ENCODE peak calls at places on chromosome 9, in six cellular contexts. H is mesothelial cell of epicardium; W is COR-L47; V is B cell; C is central memory CD4-positive, alpha-beta T cell; R is stimulated activated CD4-positive, alpha-beta T cell treated with anti-CD3 and anti-CD28 coated beads, Interleukin-2, amount 100 ng/mL, for 24 hours. P is an unnamed sample.

GRCh38 chr9:37221489-37222106 is 101.2 kb downstream of the ZCCHC7 start:
- DNase-seq in H (no peak), W (no peak), V (no peak), C (no peak), R (no peak), P (no peak)

GRCh38 chr9:12884736-12885395 is 110.0 kb downstream of the LURAP1L start:
- DNase-seq in H (no peak), W (peak), V (no peak), C (no peak), R (no peak), P (no peak)

GRCh38 chr9:3459076-3459475 is 66.7 kb downstream of the RFX3 start:
- DNase-seq in H (no peak), W (peak), V (no peak), C (no peak), R (no peak), P (no peak)

GRCh38 chr9:68775003-68775730 is 70.1 kb downstream of the PIP5K1B start:
- DNase-seq in H (no peak), W (no peak), V (no peak), C (no peak), R (no peak), P (no peak)

GRCh38 chr9:77951369-77951768 is 80.2 kb downstream of the GNAQ start:
- DNase-seq in H (no peak), W (no peak), V (no peak), C (no peak), R (no peak), P (no peak)

GRCh38 chr9:84504360-84504759 is 163.8 kb upstream of the SLC28A3 start:
- DNase-seq in H (no peak), W (no peak), V (no peak), C (no peak), R (no peak), P (no peak)

GRCh38 chr9:69198526-69199250 is 24.6 kb downstream of the TJP2 start:
- DNase-seq in H (no peak), W (no peak), V (no peak), C (no peak), R (no peak), P (no peak)

GRCh38 chr9:3954950-3955670 is 344.8 kb downstream of the GLIS3 start:
- DNase-seq in H (no peak), W (no peak), V (no peak), C (no peak), R (no peak), P (no peak)

GRCh38 chr9:5922192-5922591 is 31.5 kb downstream of the MLANA start:
- DNase-seq in H (no peak), W (no peak), V (no peak), C (no peak), R (no peak), P (no peak)

GRCh38 chr9:16505159-16505558 is 365.3 kb downstream of the BNC2 start:
- DNase-seq in H (no peak), W (no peak), V (no peak), C (no peak), R (no peak), P (no peak)

GRCh38 chr9:105500108-105500766 is 52.4 kb downstream of the FSD1L start:
- DNase-seq in H (no peak), W (no peak), V (peak), C (no peak), R (no peak), P (no peak)

GRCh38 chr9:21160178-21160577 is 6.3 kb downstream of the IFNA21 start:
- DNase-seq in H (no peak), W (no peak), V (no peak), C (peak), R (no peak), P (peak)

GRCh38 chr9:93319301-93319991 is 132.0 kb upstream of the FAM120A start:
- DNase-seq in H (no peak), W (no peak), V (no peak), C (no peak), R (no peak), P (no peak)

GRCh38 chr9:79210541-79211243 is 361.1 kb upstream of the TLE4 start:
- DNase-seq in H (no peak), W (no peak), V (no peak), C (no peak), R (no peak), P (no peak)

GRCh38 chr9:137674307-137675305 is 55.8 kb downstream of the EHMT1 start:
- DNase-seq in H (no peak), W (no peak), V (no peak), C (no peak), R (no peak), P (no peak)

GRCh38 chr9:1208185-1208584 is 158.0 kb downstream of the DMRT2 start:
- DNase-seq in H (no peak), W (no peak), V (no peak), C (no peak), R (no peak), P (no peak)

GRCh38 chr9:135341612-135342169 is 137.9 kb upstream of the PPP1R26 start:
- DNase-seq in H (peak), W (no peak), V (no peak), C (no peak), R (no peak), P (no peak)

GRCh38 chr9:71146511-71146910 is 25.1 kb upstream of the TRPM3 start:
- DNase-seq in H (no peak), W (no peak), V (no peak), C (no peak), R (no peak), P (no peak)

GRCh38 chr9:6907772-6908381 is 150.1 kb downstream of the KDM4C start:
- DNase-seq in H (no peak), W (peak), V (no peak), C (no peak), R (no peak), P (no peak)

GRCh38 chr9:100586093-100586492 is 8.2 kb downstream of the CAVIN4 start:
- DNase-seq in H (no peak), W (no peak), V (no peak), C (no peak), R (no peak), P (no peak)

GRCh38 chr9:133238272-133238850 is 29.3 kb upstream of the OBP2B start:
- DNase-seq in H (peak), W (no peak), V (peak), C (no peak), R (peak), P (peak)

P was measured in activated T-helper 2 cell treated with anti-CD3 and anti-CD28 coated beads, Interferon-gamma antibody, Interleukin-2, Interleukin-4, amounts not matched to agents 10 μg/mL and 5 μg/mL and 100 μg/mL, durations not matched to agents 14 hours and 24 hours and 36 hours.